ENCODE peak calls at places on chromosome 15, in six cellular contexts. One of them, this sample, is unnamed.

GRCh38 chr15:58771621-58772235 is 626 bp downstream of the MINDY2 start:
- DNase-seq in HuH-7: peak
- DNase-seq in endodermal cell: peak
- DNase-seq in CD8-positive, alpha-beta memory T cell: no peak
- DNase-seq in GM23248: peak
- DNase-seq in T-helper 9 cell: peak
- DNase-seq in this sample: no peak

GRCh38 chr15:35058534-35059054 is 26.5 kb downstream of the NANOGP8 start:
- DNase-seq in GM23248: no peak
- DNase-seq in T-helper 9 cell: no peak
- DNase-seq in CD8-positive, alpha-beta memory T cell: no peak
- DNase-seq in HuH-7: no peak
- DNase-seq in endodermal cell: no peak
- DNase-seq in this sample: no peak

GRCh38 chr15:76340802-76341365 is 4.3 kb downstream of the ISL2 start:
- DNase-seq in GM23248: peak
- DNase-seq in CD8-positive, alpha-beta memory T cell: peak
- DNase-seq in HuH-7: no peak
- DNase-seq in endodermal cell: peak
- DNase-seq in T-helper 9 cell: no peak
- DNase-seq in this sample: no peak

GRCh38 chr15:48940508-48940907 is 23.2 kb downstream of the SHC4 start:
- DNase-seq in endodermal cell: no peak
- DNase-seq in T-helper 9 cell: no peak
- DNase-seq in CD8-positive, alpha-beta memory T cell: no peak
- DNase-seq in GM23248: peak
- DNase-seq in HuH-7: no peak
- DNase-seq in this sample: no peak

GRCh38 chr15:36432162-36432561 is 147.3 kb upstream of the CDIN1 start:
- DNase-seq in GM23248: peak
- DNase-seq in HuH-7: no peak
- DNase-seq in CD8-positive, alpha-beta memory T cell: no peak
- DNase-seq in endodermal cell: no peak
- DNase-seq in T-helper 9 cell: no peak
- DNase-seq in this sample: no peak

GRCh38 chr15:37109952-37110630 is 9.7 kb upstream of the MEIS2 start:
- DNase-seq in CD8-positive, alpha-beta memory T cell: no peak
- DNase-seq in HuH-7: no peak
- DNase-seq in GM23248: peak
- DNase-seq in T-helper 9 cell: no peak
- DNase-seq in endodermal cell: peak
- DNase-seq in this sample: no peak

GRCh38 chr15:39504812-39505211 is 76.1 kb upstream of the THBS1 start:
- DNase-seq in HuH-7: no peak
- DNase-seq in CD8-positive, alpha-beta memory T cell: no peak
- DNase-seq in endodermal cell: no peak
- DNase-seq in T-helper 9 cell: no peak
- DNase-seq in GM23248: peak
- DNase-seq in this sample: no peak

GRCh38 chr15:41780266-41780665 is 6.0 kb downstream of the MAPKBP1 start:
- DNase-seq in GM23248: no peak
- DNase-seq in CD8-positive, alpha-beta memory T cell: no peak
- DNase-seq in endodermal cell: no peak
- DNase-seq in HuH-7: no peak
- DNase-seq in T-helper 9 cell: no peak
- DNase-seq in this sample: no peak

GRCh38 chr15:100900136-100900894 is 18.8 kb upstream of the LRRK1 start:
- DNase-seq in CD8-positive, alpha-beta memory T cell: no peak
- DNase-seq in HuH-7: no peak
- DNase-seq in T-helper 9 cell: no peak
- DNase-seq in endodermal cell: peak
- DNase-seq in GM23248: no peak
- DNase-seq in this sample: no peak

This sample was measured in activated gamma-delta T cell treated with anti-CD3 and anti-CD28 coated beads, Interleukin-2, amount 50 U/mL, for 16 hours.